ENCODE peak calls at places on chromosomes 13 and 19, in eight cellular contexts. O is BE2C, V is tibial artery, R is spleen, D is upper lobe of left lung, E is Peyer's patch, N is neural progenitor cell, W is NT2/D1. B is an unnamed sample. For H3K27me3, the result is how much of the 10 kb centered on the place peaks cover.

GRCh38 chr19:39752390-39752789 is 14.6 kb upstream of the CLC start:
- DNase-seq in O (no peak), E (no peak), V (no peak), N (no peak), R (no peak), D (no peak), W (no peak), B (no peak)

GRCh38 chr13:27044837-27045570 is 126.6 kb downstream of the USP12 start:
- DNase-seq in W (no peak), D (no peak), V (no peak), R (no peak), E (peak), O (no peak), N (no peak), B (no peak)

GRCh38 chr13:99900960-99901359 is 70.6 kb downstream of the ZIC5 start:
- DNase-seq in N (no peak), V (no peak), R (no peak), D (no peak), E (no peak), W (no peak), O (no peak), B (peak)

GRCh38 chr13:106337096-106337495 is 198.4 kb downstream of the EFNB2 start:
- DNase-seq in W (no peak), D (no peak), N (no peak), O (no peak), E (no peak), V (no peak), R (no peak), B (no peak)

GRCh38 chr13:47639716-47640447 is 361.2 kb downstream of the SUCLA2 start:
- DNase-seq in E (no peak), O (no peak), N (no peak), V (no peak), W (no peak), R (no peak), D (no peak), B (no peak)

GRCh38 chr13:39787086-39787487 is 131.6 kb downstream of the COG6 start:
- DNase-seq in R (no peak), E (no peak), O (no peak), D (no peak), N (peak), V (no peak), W (no peak), B (no peak)

GRCh38 chr13:20993661-20994440 is 67.5 kb downstream of the LATS2 start:
- DNase-seq in W (no peak), D (no peak), N (no peak), R (no peak), E (no peak), O (no peak), V (no peak), B (no peak)

GRCh38 chr19:10977773-10978155 is 16.9 kb downstream of the SMARCA4 start:
- DNase-seq in N (no peak), R (no peak), V (no peak), E (no peak), O (no peak), D (no peak), W (no peak), B (no peak)

GRCh38 chr19:7527516-7528191 is 5.2 kb downstream of the MCOLN1 start:
- DNase-seq in D (peak), N (no peak), V (peak), O (no peak), E (no peak), R (peak), W (no peak), B (peak)

GRCh38 chr13:32019612-32020233 is 11.9 kb upstream of the FRY start:
- DNase-seq in E (peak), D (peak), R (no peak), W (peak), V (no peak), O (peak), N (peak), B (peak)

GRCh38 chr13:99320693-99321481 is 13.7 kb upstream of the GPR183 start:
- DNase-seq in E (no peak), D (no peak), R (no peak), V (no peak), N (no peak), W (no peak), O (no peak), B (no peak)

GRCh38 chr13:106612688-106613087 is 44.8 kb upstream of the ARGLU1 start:
- DNase-seq in W (no peak), V (peak), O (peak), R (no peak), D (peak), N (no peak), E (peak), B (no peak)

GRCh38 chr19:12786149-12786870 is 5.0 kb upstream of the JUNB start:
- DNase-seq in V (peak), E (peak), N (no peak), O (no peak), R (peak), D (peak), W (no peak), B (peak)

GRCh38 chr19:46224773-46225172 is 4.8 kb upstream of the IGFL1 start:
- DNase-seq in O (no peak), E (no peak), R (no peak), N (no peak), D (no peak), V (no peak), W (no peak), B (no peak)

DNA sequence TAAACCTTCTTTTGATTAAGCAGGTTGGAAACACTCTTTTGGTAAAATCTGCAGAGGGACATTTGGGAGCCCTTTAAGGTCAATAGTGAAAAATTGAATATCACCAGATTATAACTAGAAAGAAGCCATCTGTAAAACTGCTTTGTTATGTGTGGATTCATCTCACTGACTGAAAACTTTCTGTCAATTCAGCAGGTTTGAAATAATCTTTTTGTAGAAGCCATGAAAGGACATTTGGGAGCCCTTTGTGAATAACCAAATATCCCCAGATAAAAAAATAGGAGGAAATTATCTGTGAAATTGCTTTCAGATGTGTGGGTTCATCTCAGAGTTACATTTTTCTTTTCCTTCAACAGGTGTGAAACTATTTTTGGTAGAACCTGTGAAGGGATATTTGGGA is 1690.7 kb downstream of the UQCRFS1 start:
- DNase-seq in N (no peak), E (no peak), W (no peak), D (no peak), R (no peak), O (no peak), V (no peak), B (no peak)
- H3K4me3 ChIP-seq in N (no peak), E (no peak), W (no peak), D (no peak), R (no peak), O (no peak), V (no peak), B (no peak)

GRCh38 chr13:23903906-23904280 is 6.6 kb upstream of the C1QTNF9B start:
- DNase-seq in D (no peak), N (peak), W (no peak), O (no peak), V (no peak), R (no peak), E (no peak), B (peak)

GRCh38 chr13:23899555-23899954 is 2.3 kb upstream of the C1QTNF9B start:
- DNase-seq in V (peak), O (peak), E (no peak), D (no peak), R (no peak), W (no peak), N (peak), B (no peak)

GRCh38 chr13:23905766-23906165 is 8.5 kb upstream of the C1QTNF9B start:
- DNase-seq in N (no peak), D (no peak), O (no peak), W (no peak), R (no peak), E (no peak), V (no peak), B (no peak)

GRCh38 chr13:23901365-23901764 is 4.1 kb upstream of the C1QTNF9B start:
- DNase-seq in W (no peak), E (no peak), R (no peak), V (no peak), O (no peak), D (no peak), N (no peak), B (no peak)

DNA sequence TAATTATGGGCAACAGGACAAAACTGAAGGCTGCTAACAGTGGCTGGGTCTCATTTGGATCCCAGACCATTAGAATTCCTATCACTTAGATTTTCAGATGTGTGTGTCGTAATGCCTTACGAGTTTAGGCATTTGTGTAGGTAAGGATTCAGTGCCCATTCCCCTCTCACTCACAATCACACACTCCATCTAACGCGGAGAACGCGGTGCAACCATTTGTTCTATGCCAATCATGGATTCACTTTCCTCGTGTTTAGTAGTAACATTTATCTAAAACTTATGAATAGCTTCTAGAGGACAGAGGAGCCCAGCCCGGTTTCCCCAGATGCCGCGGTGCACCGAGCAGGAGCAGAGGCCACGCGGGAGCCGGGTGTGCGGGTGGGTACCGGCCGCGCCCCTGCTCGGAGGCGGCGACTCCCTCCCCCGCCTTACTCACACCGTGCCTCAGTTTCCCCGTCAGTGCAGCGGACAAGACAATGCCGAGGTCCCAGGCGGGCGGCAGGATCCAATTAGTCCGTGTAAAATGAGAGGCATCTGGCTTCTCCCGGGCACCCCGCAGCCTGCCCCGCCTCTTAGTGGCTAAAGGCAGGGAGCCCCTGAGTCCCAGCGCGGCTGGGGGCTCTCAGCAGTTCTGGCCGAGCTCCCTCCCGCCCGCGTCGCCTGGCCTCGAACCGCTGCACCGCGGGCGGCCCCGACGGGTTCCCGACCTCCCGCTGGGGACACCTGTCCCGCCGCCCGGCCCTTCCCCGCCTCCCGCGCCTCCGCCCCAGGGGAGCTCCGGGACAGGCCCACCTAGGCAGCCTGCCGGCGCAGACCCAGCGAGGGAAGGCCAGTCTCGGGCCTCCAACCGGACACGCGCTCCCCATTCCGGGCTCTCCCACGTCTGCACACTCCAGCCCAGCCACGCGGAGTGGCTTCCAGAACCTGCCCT is 5.9 kb upstream of the C1QTNF9B start:
- DNase-seq in E (no peak), N (peak), R (no peak), V (no peak), D (no peak), W (no peak), O (peak), B (peak)
- H3K27me3 ChIP-seq in E (under half), N (under half), R (under half), V (under half), D (under half), W (under half), O (under half), B (under half)

GRCh38 chr13:66994498-66995365 is 235.4 kb downstream of the PCDH9 start:
- DNase-seq in V (no peak), E (no peak), O (peak), N (no peak), W (no peak), R (peak), D (no peak), B (no peak)
- H3K4me3 ChIP-seq in V (peak), E (no peak), O (peak), N (no peak), W (no peak), R (no peak), D (no peak), B (no peak)

DNA sequence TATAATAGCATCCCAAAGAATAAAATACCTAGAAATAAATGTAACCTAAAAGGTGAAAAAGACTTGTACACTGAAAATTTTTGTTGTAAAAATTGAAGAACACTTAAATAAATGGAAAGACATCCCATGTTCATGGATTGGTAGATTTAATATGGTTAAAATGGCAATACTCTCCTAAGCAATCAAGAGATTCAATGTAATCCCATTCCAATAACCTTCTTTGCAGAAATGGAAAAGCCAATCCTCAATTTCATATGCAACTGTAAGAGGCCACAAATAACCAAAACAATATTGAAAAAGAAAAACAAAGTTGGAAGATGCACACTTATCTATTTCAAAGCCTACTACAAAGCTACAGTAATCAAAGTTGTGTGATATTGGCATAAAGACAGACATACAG is 17.7 kb downstream of the DZIP1 start:
- DNase-seq in E (no peak), D (no peak), R (no peak), W (no peak), O (no peak), N (no peak), V (no peak), B (no peak)
- H3K27me3 ChIP-seq in E (under half), D (under half), R (under half), W (under half), O (under half), N (under half), V (under half), B (under half)

DNA sequence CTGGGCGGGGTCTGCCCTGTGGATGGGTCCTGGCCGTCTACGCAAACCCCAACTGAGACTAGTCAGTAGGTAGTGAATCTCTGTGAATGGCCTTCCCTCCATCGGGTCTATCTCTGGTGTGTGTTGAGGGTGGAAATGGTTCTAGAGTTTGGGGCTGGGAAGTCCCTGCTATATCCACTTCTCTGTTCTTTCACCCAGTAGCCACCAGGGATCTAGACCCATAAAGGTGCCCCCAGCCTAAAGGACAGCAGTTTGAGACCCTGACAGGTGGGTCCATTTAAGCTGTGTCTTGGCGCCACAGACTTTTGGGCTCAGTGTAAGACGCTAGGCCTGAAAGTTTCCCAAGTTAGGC is 57.7 kb downstream of the ZNF568 start:
- DNase-seq in O (no peak), V (no peak), R (no peak), E (no peak), W (no peak), D (no peak), N (no peak), B (peak)
- H3K4me3 ChIP-seq in O (peak), V (peak), R (peak), E (peak), W (peak), D (no peak), N (no peak), B (no peak)

DNA sequence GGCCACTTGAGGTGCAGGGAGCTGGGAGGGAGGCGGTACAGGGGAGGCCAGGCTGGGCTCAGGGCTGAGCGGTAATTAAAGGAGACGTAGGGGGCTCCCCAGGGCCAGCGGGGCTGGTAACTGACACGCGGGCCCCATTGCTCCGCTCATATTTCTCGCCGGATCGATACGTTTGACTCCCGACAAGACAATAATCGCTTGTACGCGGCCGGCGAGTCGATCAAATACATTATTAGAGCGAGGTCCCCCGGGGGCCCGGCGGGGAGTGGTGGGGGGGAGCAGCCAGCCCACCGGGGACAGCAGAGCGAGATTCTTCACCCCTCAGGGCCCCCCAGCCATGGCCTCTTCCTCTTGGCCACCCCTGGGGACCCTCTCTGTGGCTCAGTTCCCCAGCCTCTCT is 2.4 kb upstream of the POU2F2 start:
- DNase-seq in N (no peak), D (no peak), O (no peak), V (no peak), W (no peak), E (no peak), R (no peak), B (no peak)
- H3K27me3 ChIP-seq in N (half or more), D (under half), O (under half), V (half or more), W (half or more), E (under half), R (under half), B (under half)